ENCODE peak calls at places on chromosomes 1 and 21, in five cellular contexts. D, E, W, V and L are unnamed samples. For H3K9me3, the result is how much of the 10 kb centered on the place peaks cover.

GRCh38 chr1:60866884-60867648 is 215.3 kb upstream of the NFIA start:
- DNase-seq in D (no peak), E (no peak), W (no peak), V (no peak), L (no peak)

GRCh38 chr1:89198500-89199072 is at the start of gene GBP4:
- DNase-seq in D (peak), E (peak), W (peak), V (peak), L (peak)

GRCh38 chr1:211468595-211468994 is 23.4 kb downstream of the RD3 start:
- DNase-seq in D (no peak), E (peak), W (peak), V (no peak), L (peak)

GRCh38 chr1:41935226-41935625 is 16.5 kb upstream of the HIVEP3 start:
- DNase-seq in D (no peak), E (no peak), W (no peak), V (no peak), L (no peak)

GRCh38 chr21:41868062-41868710 is 11.0 kb downstream of the PRDM15 start:
- DNase-seq in D (no peak), E (no peak), W (no peak), V (no peak), L (no peak)

GRCh38 chr1:58065520-58065919 is 481.0 kb downstream of the OMA1 start:
- DNase-seq in D (no peak), E (no peak), W (no peak), V (no peak), L (peak)

GRCh38 chr1:115969509-115969908 is 6.8 kb upstream of the SLC22A15 start:
- DNase-seq in D (no peak), E (no peak), W (no peak), V (no peak), L (peak)

GRCh38 chr21:24046816-24047443 is 1560.4 kb downstream of the MRPL39 start:
- DNase-seq in D (no peak), E (no peak), W (no peak), V (no peak), L (no peak)

GRCh38 chr1:181255270-181255929 is 166.9 kb downstream of the IER5 start:
- DNase-seq in D (peak), E (no peak), W (no peak), V (peak), L (no peak)

GRCh38 chr1:112502827-112503226 is 5.9 kb upstream of the WNT2B start:
- DNase-seq in D (no peak), E (no peak), W (no peak), V (no peak), L (peak)

GRCh38 chr1:185917646-185918045 is 183.5 kb downstream of the HMCN1 start:
- DNase-seq in D (peak), E (no peak), W (no peak), V (no peak), L (no peak)

GRCh38 chr21:29578306-29578705 is 279.6 kb downstream of the BACH1 start:
- DNase-seq in D (no peak), E (no peak), W (no peak), V (no peak), L (no peak)

DNA sequence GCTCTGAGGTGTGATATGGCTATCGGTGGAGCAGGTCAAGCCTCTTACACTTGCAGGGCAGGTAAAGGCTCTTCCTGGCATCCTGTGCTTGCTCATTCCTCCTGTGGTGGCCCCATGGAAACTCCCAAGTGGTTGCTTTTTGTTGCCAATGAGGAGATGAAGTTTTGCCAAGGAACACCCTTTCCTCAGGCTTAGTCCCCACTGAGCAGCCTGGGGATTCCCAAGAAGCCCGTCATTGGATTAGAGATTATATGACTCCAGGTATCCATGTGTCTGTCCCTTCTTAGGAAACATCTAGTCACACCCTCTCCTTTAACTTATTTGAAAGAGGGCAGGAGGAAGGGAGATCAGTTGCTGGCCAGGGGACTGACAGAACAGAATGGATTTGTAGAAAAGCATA is 3.8 kb upstream of the LCE3A start:
- DNase-seq in D (peak), E (no peak), W (no peak), V (no peak), L (no peak)
- H3K9me3 ChIP-seq in D (under half), E (under half), W (under half), V (under half), L (under half)

GRCh38 chr1:15007842-15008241 is 145.7 kb upstream of the TMEM51 start:
- DNase-seq in D (no peak), E (no peak), W (no peak), V (no peak), L (no peak)

GRCh38 chr1:15007368-15007767 is 146.2 kb upstream of the TMEM51 start:
- DNase-seq in D (no peak), E (no peak), W (no peak), V (no peak), L (no peak)

GRCh38 chr1:15002325-15002724 is 151.2 kb upstream of the TMEM51 start:
- DNase-seq in D (no peak), E (no peak), W (no peak), V (no peak), L (no peak)

GRCh38 chr1:15004396-15004795 is 149.2 kb upstream of the TMEM51 start:
- DNase-seq in D (no peak), E (no peak), W (no peak), V (no peak), L (no peak)

DNA sequence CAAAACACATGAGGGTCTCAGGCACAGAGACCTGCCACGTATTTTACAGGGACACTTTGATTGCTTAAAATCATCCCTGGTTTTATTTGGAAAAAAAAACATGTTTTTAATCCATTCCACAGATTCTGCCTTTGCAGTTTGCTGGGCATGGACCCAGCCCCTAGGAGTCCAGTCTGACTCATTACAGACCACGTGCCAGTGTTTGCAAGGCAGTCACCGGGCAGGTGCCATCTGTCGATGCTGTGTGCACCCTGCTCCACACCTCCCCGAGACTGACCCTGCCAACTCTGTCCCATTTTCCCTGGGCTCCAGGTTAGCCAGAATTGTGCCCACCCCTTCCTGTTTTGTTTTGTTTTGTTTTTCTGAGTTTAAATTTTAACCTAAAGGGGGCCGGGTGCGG is 148.4 kb upstream of the TMEM51 start:
- DNase-seq in D (no peak), E (no peak), W (no peak), V (no peak), L (no peak)
- H3K9me3 ChIP-seq in D (under half), E (under half), W (under half), V (under half), L (under half)

DNA sequence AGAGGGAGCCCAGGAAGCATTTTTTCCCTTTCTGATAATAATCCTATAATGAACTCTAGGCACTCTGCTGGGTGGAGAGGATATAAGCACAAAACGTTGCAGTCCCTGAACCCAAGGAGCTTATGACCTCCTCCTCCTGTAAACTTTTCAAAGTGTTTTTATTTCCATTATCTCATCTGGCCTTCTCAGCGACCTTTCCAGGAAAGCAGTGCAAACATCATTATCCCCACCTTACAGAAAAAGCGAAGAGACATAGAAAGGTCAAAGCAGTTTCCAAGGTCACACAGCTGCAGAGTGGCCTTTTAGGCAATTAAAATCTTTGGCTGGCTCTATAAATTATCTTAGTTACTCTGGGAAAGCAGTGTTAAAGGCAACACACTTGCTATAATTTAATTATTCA is 63.8 kb downstream of the OLFML3 start:
- DNase-seq in D (no peak), E (no peak), W (no peak), V (no peak), L (no peak)
- H3K9me3 ChIP-seq in D (under half), E (under half), W (under half), V (under half), L (under half)

GRCh38 chr1:239031310-239031709 is 355.1 kb upstream of the CHRM3 start:
- DNase-seq in D (no peak), E (no peak), W (no peak), V (no peak), L (no peak)
- H3K9me3 ChIP-seq in D (under half), E (under half), W (under half), V (under half), L (under half)

GRCh38 chr1:174322202-174322862 is 125.4 kb upstream of the GPR52 start:
- DNase-seq in D (peak), E (no peak), W (no peak), V (no peak), L (no peak)
- H3K9me3 ChIP-seq in D (under half), E (under half), W (under half), V (under half), L (under half)

DNA sequence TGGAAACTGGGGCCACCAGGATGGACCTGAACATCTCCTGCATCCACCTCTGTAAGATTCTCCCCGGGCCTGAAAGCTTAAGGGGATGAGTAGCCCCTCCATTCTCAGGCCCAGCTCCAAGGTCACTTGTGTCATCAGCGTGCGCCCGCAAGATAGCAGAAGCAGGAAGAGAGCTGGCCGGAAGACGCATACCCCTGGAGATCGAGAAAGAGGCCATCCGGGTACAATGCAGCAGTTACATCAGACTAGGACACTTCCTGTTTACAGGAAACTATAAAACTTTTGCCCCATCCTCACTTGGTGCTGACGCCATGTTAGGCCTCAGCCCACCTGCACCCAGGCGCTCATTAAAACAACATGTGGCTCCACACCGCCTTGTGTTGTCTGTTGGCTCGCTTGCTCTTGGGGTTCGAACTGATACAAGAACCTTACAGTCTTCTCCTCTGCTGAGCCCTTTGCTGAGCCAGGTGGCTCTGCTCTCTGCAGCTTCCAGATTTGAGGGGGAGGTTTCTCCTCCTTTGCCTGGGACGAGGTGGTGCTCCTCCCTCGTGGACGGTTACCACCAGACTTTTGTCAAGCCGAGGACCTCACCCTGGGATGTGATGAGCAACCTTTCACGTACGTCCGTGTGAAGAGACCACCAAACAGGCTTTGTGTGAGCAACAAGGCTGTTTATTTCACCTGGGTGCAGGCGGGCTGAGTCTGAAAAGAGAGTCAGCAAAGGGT is 277.5 kb upstream of the C1orf174 start:
- DNase-seq in D (no peak), E (no peak), W (no peak), V (no peak), L (no peak)
- H3K9me3 ChIP-seq in D (under half), E (under half), W (under half), V (under half), L (under half)

DNA sequence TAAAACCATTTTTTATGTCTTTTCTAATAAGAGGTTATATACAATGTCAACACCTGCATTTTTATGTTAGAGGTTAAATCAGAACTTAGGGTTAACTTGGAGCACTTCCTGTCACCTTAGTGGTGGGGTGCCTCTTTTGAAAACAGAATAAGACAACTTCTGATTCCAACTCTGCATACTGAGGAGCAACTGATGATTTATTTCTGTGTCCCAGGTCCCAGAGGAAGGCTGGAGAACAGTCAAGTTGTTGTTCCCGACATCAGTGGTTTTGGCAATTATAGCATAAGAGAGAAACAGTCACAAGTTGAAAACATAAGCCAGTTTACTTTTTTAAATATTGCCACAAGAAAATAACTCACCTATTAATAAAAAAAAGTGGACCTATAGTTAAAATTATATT is 871.0 kb upstream of the ADAMTS5 start:
- DNase-seq in D (no peak), E (no peak), W (no peak), V (no peak), L (no peak)
- H3K9me3 ChIP-seq in D (under half), E (under half), W (under half), V (under half), L (under half)

GRCh38 chr1:206541236-206541833 is 34.0 kb downstream of the RASSF5 start:
- DNase-seq in D (no peak), E (no peak), W (no peak), V (no peak), L (no peak)
- H3K9me3 ChIP-seq in D (under half), E (under half), W (under half), V (under half), L (under half)

GRCh38 chr1:90990779-90991178 is 31.1 kb downstream of the ZNF644 start:
- DNase-seq in D (no peak), E (no peak), W (no peak), V (no peak), L (no peak)

GRCh38 chr1:90995495-90995894 is 26.3 kb downstream of the ZNF644 start:
- DNase-seq in D (no peak), E (no peak), W (no peak), V (no peak), L (no peak)

GRCh38 chr1:90996742-90997413 is 25.0 kb downstream of the ZNF644 start:
- DNase-seq in D (no peak), E (no peak), W (no peak), V (no peak), L (no peak)

GRCh38 chr1:90993245-90993644 is 28.6 kb downstream of the ZNF644 start:
- DNase-seq in D (peak), E (no peak), W (no peak), V (no peak), L (no peak)

DNA sequence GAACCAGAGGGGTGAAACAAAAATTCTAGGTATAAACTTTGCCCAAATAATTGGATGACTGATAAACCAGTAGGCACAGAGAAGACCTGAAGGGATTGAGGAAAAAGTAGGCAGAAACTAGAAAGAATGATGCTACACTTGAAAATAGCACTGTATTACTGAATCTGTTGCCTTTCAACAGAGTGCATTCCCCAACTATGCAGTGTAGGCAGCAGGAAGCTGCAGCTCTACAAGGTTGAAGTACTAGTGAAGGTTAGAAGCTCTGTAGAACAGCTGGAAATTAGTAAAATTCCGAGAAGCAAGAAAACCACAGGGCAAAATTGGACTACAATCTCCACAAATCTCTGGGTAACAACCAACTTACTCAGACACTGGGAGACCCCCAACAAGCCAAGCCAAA is 27.4 kb downstream of the ZNF644 start:
- DNase-seq in D (no peak), E (no peak), W (no peak), V (no peak), L (no peak)
- H3K9me3 ChIP-seq in D (under half), E (under half), W (under half), V (under half), L (under half)

GRCh38 chr21:10463156-10463555 is 58.2 kb upstream of the TPTE start:
- DNase-seq in D (no peak), E (no peak), W (no peak), V (no peak), L (no peak)
- H3K9me3 ChIP-seq in D (half or more), E (under half), W (under half), V (under half), L (under half)